ENCODE peak calls at places on chromosomes 3 and 15, in ten cellular contexts. X is NT2/D1, Z is HepG2, F is Peyer's patch, B is GM23248, D is lung, T is left ventricle myocardium inferior, G is neural progenitor cell, K is heart left ventricle, R is mesendoderm. L is an unnamed sample. For H3K36me3 and H3K27me3, the result is how much of the 10 kb centered on the place peaks cover.

GRCh38 chr3:172836390-172836997 is 86.0 kb downstream of the ECT2 start:
- DNase-seq in X (peak), Z (peak), F (no peak), B (peak), D (no peak), T (no peak), G (peak), K (no peak), R (peak), L (peak)

GRCh38 chr15:100457201-100457600 is 71.5 kb downstream of the CERS3 start:
- DNase-seq in X (no peak), Z (no peak), F (no peak), B (peak), D (no peak), T (no peak), G (peak), K (no peak), R (peak), L (no peak)

GRCh38 chr3:61919371-61919770 is 358.0 kb downstream of the PTPRG start:
- DNase-seq in X (no peak), Z (no peak), F (no peak), B (no peak), D (no peak), T (no peak), G (no peak), K (no peak), R (peak), L (no peak)

GRCh38 chr15:38145671-38146111 is 106.9 kb upstream of the SPRED1 start:
- DNase-seq in X (no peak), Z (no peak), F (no peak), B (no peak), D (no peak), T (no peak), G (peak), K (no peak), R (no peak), L (no peak)

GRCh38 chr3:129022995-129023332 is 21.9 kb downstream of the EFCC1 start:
- DNase-seq in X (no peak), Z (no peak), F (no peak), B (no peak), D (no peak), T (no peak), G (no peak), K (no peak), R (no peak), L (no peak)

GRCh38 chr3:149174901-149175300 is 45.5 kb downstream of the HPS3 start:
- DNase-seq in X (no peak), Z (no peak), F (no peak), B (peak), D (no peak), T (no peak), G (peak), K (no peak), R (no peak), L (no peak)

GRCh38 chr15:92166751-92167412 is 226.8 kb upstream of the ST8SIA2 start:
- DNase-seq in X (no peak), Z (no peak), F (no peak), B (no peak), D (no peak), T (peak), G (no peak), K (peak), R (no peak), L (no peak)

GRCh38 chr15:87829651-87830050 is 426.9 kb downstream of the NTRK3 start:
- DNase-seq in X (no peak), Z (no peak), F (no peak), B (peak), D (no peak), T (peak), G (no peak), K (peak), R (peak), L (no peak)

GRCh38 chr3:169234595-169234994 is 428.9 kb downstream of the MECOM start:
- DNase-seq in X (no peak), Z (no peak), F (no peak), B (no peak), D (no peak), T (no peak), G (no peak), K (no peak), R (no peak), L (no peak)

GRCh38 chr15:25242166-25242879 is 196.5 kb downstream of the UBE3A start:
- DNase-seq in X (no peak), Z (no peak), F (peak), B (no peak), D (no peak), T (peak), G (no peak), K (peak), R (no peak), L (no peak)

GRCh38 chr3:22795917-22796316 is 407.2 kb upstream of the UBE2E2 start:
- DNase-seq in X (no peak), Z (no peak), F (no peak), B (no peak), D (no peak), T (no peak), G (no peak), K (no peak), R (peak), L (no peak)

GRCh38 chr3:38168151-38168987 is 3.0 kb downstream of the OXSR1 start:
- DNase-seq in X (no peak), Z (no peak), F (no peak), B (peak), D (no peak), T (no peak), G (no peak), K (no peak), R (no peak), L (no peak)
- H3K4me3 ChIP-seq in X (no peak), Z (no peak), F (no peak), B (peak), D (no peak), T (no peak), G (no peak), K (no peak), R (no peak), L (no peak)

GRCh38 chr3:28039234-28039633 is 202.2 kb upstream of the CMC1 start:
- DNase-seq in X (no peak), Z (no peak), F (no peak), B (no peak), D (no peak), T (no peak), G (no peak), K (no peak), R (no peak), L (no peak)
- H3K36me3 ChIP-seq in X (under half), Z (under half), F (under half), B (under half), D (under half), T (under half), G (under half), K (under half), R (under half), L (under half)

GRCh38 chr15:52794665-52795463 is 4.7 kb upstream of the ONECUT1 start:
- DNase-seq in X (no peak), Z (no peak), F (no peak), B (no peak), D (no peak), T (no peak), G (no peak), K (no peak), R (peak), L (peak)
- H3K27me3 ChIP-seq in X (under half), Z (half or more), F (half or more), B (half or more), D (under half), T (half or more), G (half or more), K (half or more), R (half or more), L (half or more)

DNA sequence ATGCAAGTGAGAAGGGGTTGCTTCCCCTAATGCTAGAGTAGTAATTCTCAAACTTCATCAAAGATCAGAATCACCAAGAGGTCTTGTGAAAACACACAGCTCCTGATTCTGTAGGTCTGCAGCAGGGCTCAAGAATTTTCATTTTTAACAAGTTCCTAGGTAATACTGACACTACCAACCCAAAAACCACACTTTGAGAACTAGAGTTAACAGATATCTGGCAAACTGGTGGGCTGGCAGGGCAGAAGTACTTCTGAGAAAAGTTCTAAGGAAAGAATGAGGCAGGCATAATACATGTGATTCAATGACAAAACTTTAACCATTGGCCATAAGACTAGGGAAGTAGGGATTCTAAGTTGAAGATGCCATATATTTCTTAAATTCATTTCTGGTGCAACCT is 8.8 kb upstream of the MINDY2 start:
- DNase-seq in X (no peak), Z (no peak), F (no peak), B (no peak), D (no peak), T (no peak), G (no peak), K (no peak), R (no peak), L (no peak)
- H3K4me3 ChIP-seq in X (no peak), Z (no peak), F (no peak), B (no peak), D (no peak), T (no peak), G (no peak), K (no peak), R (no peak), L (no peak)

GRCh38 chr3:48690846-48691458 is 5.2 kb upstream of the NCKIPSD start:
- DNase-seq in X (no peak), Z (no peak), F (no peak), B (no peak), D (no peak), T (no peak), G (no peak), K (no peak), R (no peak), L (no peak)
- H3K36me3 ChIP-seq in X (half or more), Z (under half), F (under half), B (half or more), D (half or more), T (half or more), G (under half), K (half or more), R (under half), L (half or more)

GRCh38 chr3:158103131-158103955 is 2.9 kb downstream of the SHOX2 start:
- DNase-seq in X (no peak), Z (peak), F (peak), B (peak), D (no peak), T (no peak), G (peak), K (no peak), R (peak), L (peak)
- H3K27me3 ChIP-seq in X (half or more), Z (half or more), F (half or more), B (under half), D (under half), T (half or more), G (half or more), K (half or more), R (under half), L (half or more)

DNA sequence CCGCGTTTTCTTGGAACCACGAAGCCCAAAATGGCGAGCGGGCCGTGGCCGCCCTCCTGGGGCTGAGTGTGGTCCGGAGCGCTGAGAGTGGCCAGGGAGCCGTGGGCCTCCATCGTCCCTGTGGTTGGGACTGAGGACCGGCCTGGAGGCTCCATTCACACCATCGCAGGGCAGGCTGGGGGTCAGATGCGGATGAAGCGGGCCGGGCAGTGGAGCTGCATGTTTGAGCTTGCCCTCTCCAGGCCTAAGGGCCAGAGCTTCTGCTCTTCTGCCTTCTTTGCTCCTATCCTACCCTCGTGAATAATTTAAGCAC is 44.8 kb upstream of the POLG start:
- DNase-seq in X (no peak), Z (no peak), F (no peak), B (no peak), D (no peak), T (no peak), G (no peak), K (no peak), R (no peak), L (peak)
- H3K4me3 ChIP-seq in X (no peak), Z (no peak), F (peak), B (no peak), D (no peak), T (peak), G (peak), K (peak), R (no peak), L (peak)

DNA sequence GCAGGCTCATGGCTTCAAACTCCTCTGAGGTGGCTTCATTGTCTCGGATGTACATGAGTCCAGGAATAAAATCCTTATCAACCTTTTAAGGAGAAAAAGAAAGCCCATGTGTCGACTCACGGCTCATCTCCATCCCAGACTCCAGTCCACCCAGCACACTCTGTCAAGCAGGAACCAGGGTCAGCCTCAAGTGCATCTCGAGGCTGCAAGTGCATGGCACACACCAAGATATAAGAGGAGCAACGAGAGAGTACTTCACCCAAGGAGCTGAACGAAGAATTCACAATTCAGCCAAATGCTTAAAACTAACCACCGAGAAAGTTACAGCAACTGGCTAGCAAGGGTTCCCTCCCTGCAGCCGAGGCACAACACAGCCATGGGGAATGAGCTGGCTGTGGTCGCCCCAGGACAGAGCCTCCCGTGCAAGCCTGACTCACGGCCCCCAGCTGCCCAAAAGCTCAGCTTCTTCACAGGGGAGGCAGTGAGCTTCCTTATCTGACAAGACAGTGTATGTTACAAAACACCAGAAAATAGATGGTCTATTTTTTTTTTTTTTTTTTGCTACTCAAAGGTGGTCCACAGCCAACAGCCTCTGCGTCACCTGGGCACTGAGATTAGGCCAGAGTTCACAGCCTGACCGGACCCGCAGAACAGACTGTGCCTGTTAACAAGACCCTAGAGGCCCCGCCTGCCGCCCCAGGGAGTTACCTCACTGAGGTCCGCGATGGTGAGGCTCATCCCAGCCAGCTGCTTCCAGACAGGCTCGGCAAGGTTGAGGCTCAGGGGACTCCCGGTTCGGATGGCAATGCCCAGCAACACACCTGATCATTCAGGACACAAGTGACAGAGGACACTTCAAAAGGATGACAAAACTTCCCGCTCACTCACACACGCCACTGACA is 15.9 kb upstream of the OCA2 start:
- DNase-seq in X (no peak), Z (no peak), F (no peak), B (peak), D (no peak), T (no peak), G (no peak), K (no peak), R (no peak), L (peak)
- H3K36me3 ChIP-seq in X (half or more), Z (under half), F (under half), B (under half), D (half or more), T (half or more), G (under half), K (half or more), R (under half), L (under half)

L was measured in H7.